ENCODE peak calls at places on chromosomes 7 and 10, in five cellular contexts. R, P, S, E and J are unnamed samples.

GRCh38 chr10:49230004-49230403 is 41.8 kb upstream of the TMEM273 start:
- DNase-seq in R (no peak), P (no peak), S (no peak), E (no peak), J (no peak)

GRCh38 chr7:148325208-148325607 is 265.4 kb upstream of the C7orf33 start:
- DNase-seq in R (no peak), P (no peak), S (no peak), E (no peak), J (no peak)

GRCh38 chr10:91198781-91199180 is 21.7 kb upstream of the PCGF5 start:
- DNase-seq in R (no peak), P (no peak), S (peak; percentile 32), E (peak; percentile 75), J (no peak)

GRCh38 chr10:98224509-98224908 is 43.5 kb downstream of the LOXL4 start:
- DNase-seq in R (no peak), P (no peak), S (peak; percentile 27), E (peak; percentile 7), J (no peak)

GRCh38 chr7:12518920-12519681 is 51.4 kb upstream of the SCIN start:
- DNase-seq in R (no peak), P (no peak), S (peak; percentile 15), E (no peak), J (no peak)

GRCh38 chr10:69400936-69401335 is 15.8 kb downstream of the TACR2 start:
- DNase-seq in R (no peak), P (no peak), S (no peak), E (no peak), J (no peak)

GRCh38 chr7:95470452-95470851 is 15.3 kb upstream of the ASB4 start:
- DNase-seq in R (peak; percentile 20), P (no peak), S (peak; percentile 78), E (no peak), J (peak; percentile 26)

GRCh38 chr10:84665883-84666463 is 337.6 kb downstream of the CCSER2 start:
- DNase-seq in R (no peak), P (no peak), S (peak; percentile 16), E (no peak), J (no peak)

GRCh38 chr10:79049931-79050895 is 18.6 kb upstream of the ZMIZ1 start:
- DNase-seq in R (peak; percentile 9), P (peak; percentile 6), S (peak; percentile 54), E (no peak), J (no peak)

GRCh38 chr7:150361402-150361801 is 7.2 kb upstream of the REPIN1 start:
- DNase-seq in R (no peak), P (no peak), S (no peak), E (no peak), J (no peak)

GRCh38 chr10:23512355-23513058 is 73.6 kb downstream of the OTUD1 start:
- DNase-seq in R (no peak), P (no peak), S (peak; percentile 74), E (peak; percentile 17), J (peak; percentile 13)

GRCh38 chr10:35331894-35332640 is 4.2 kb upstream of the CCNY start:
- DNase-seq in R (no peak), P (no peak), S (peak; percentile 98), E (peak; percentile 64), J (peak; percentile 73)

GRCh38 chr10:44335330-44336021 is 49.4 kb downstream of the CXCL12 start:
- DNase-seq in R (no peak), P (no peak), S (no peak), E (no peak), J (no peak)

GRCh38 chr10:1380075-1380793 is 324.0 kb downstream of the WDR37 start:
- DNase-seq in R (no peak), P (no peak), S (no peak), E (no peak), J (no peak)

GRCh38 chr7:112112822-112113255 is 93.4 kb downstream of the DOCK4 start:
- DNase-seq in R (no peak), P (no peak), S (peak; percentile 71), E (peak; percentile 34), J (peak; percentile 40)

GRCh38 chr10:132679640-132680039 is 106.3 kb downstream of the NKX6-2 start:
- DNase-seq in R (no peak), P (no peak), S (no peak), E (no peak), J (no peak)

GRCh38 chr7:23062452-23062851 is 43.1 kb upstream of the KLHL7 start:
- DNase-seq in R (no peak), P (no peak), S (peak; percentile 61), E (no peak), J (no peak)

GRCh38 chr7:70670288-70670687 is 461.7 kb upstream of the GALNT17 start:
- DNase-seq in R (no peak), P (no peak), S (no peak), E (no peak), J (no peak)

GRCh38 chr10:95756061-95756751 is at the start of gene ENTPD1:
- DNase-seq in R (no peak), P (no peak), S (no peak), E (no peak), J (no peak)

GRCh38 chr7:98240961-98241673 is 10.9 kb downstream of the TECPR1 start:
- DNase-seq in R (peak; percentile 67), P (no peak), S (peak; percentile 18), E (no peak), J (peak; percentile 13)

GRCh38 chr7:20474244-20474643 is 141.2 kb upstream of the ABCB5 start:
- DNase-seq in R (no peak), P (no peak), S (no peak), E (no peak), J (no peak)

GRCh38 chr7:22296916-22297315 is 60.0 kb downstream of the RAPGEF5 start:
- DNase-seq in R (no peak), P (no peak), S (peak; percentile 10), E (no peak), J (no peak)

GRCh38 chr10:110208614-110209398 is 1.4 kb downstream of the MXI1 start:
- DNase-seq in R (peak; percentile 33), P (peak; percentile 58), S (peak; percentile 46), E (no peak), J (no peak)

GRCh38 chr10:64346391-64346790 is 825.2 kb downstream of the REEP3 start:
- DNase-seq in R (no peak), P (no peak), S (no peak), E (no peak), J (no peak)

GRCh38 chr7:55568613-55569268 is 3.6 kb downstream of the VOPP1 start:
- DNase-seq in R (no peak), P (no peak), S (no peak), E (no peak), J (no peak)

GRCh38 chr7:16648551-16648950 is 2.6 kb downstream of the BZW2 start:
- DNase-seq in R (no peak), P (no peak), S (no peak), E (no peak), J (no peak)

GRCh38 chr7:50795253-50795652 is 12.6 kb upstream of the GRB10 start:
- DNase-seq in R (no peak), P (no peak), S (no peak), E (no peak), J (no peak)

GRCh38 chr7:111708072-111708471 is 145.8 kb upstream of the IMMP2L start:
- DNase-seq in R (no peak), P (no peak), S (no peak), E (no peak), J (no peak)

GRCh38 chr10:132269286-132270230 is 38.2 kb downstream of the STK32C start:
- DNase-seq in R (no peak), P (peak; percentile 14), S (no peak), E (no peak), J (no peak)

GRCh38 chr10:102152545-102152890 is 329 bp downstream of the NOLC1 start:
- DNase-seq in R (no peak), P (no peak), S (no peak), E (no peak), J (no peak)

GRCh38 chr7:130387628-130388403 is 7.5 kb downstream of the CPA1 start:
- DNase-seq in R (peak; percentile 81), P (no peak), S (no peak), E (no peak), J (peak; percentile 99)

GRCh38 chr10:7311256-7312178 is 99.3 kb downstream of the SFMBT2 start:
- DNase-seq in R (no peak), P (no peak), S (peak; percentile 15), E (no peak), J (no peak)

GRCh38 chr7:121697731-121698396 is 175.1 kb upstream of the PTPRZ1 start:
- DNase-seq in R (no peak), P (no peak), S (peak; percentile 48), E (no peak), J (no peak)

GRCh38 chr10:70441161-70441876 is at the start of gene NODAL:
- DNase-seq in R (no peak), P (no peak), S (no peak), E (no peak), J (no peak)